ENCODE peak calls at places on chromosome 1, in ten cellular contexts. G is HFF-Myc; C is CD8-positive, alpha-beta T cell; X is AG09309; J is GM20000; Y is sigmoid colon; F is SK-N-SH; V is mucosa of descending colon; R is astrocyte of the spinal cord; S is GM23338. I is an unnamed sample.
A peak's percentile ranks its signal among the peaks of the same experiment; 100 is the strongest.

GRCh38 chr1:15833842-15834405 is 13.6 kb upstream of the SPEN start:
- DNase-seq in G (no peak), C (no peak), X (peak; percentile 81), J (no peak), Y (no peak), F (no peak), V (no peak), R (no peak), S (no peak), I (no peak)

GRCh38 chr1:113579256-113580018 is 179.8 kb downstream of the PHTF1 start:
- DNase-seq in G (no peak), C (no peak), X (no peak), J (no peak), Y (no peak), F (no peak), V (no peak), R (no peak), S (no peak), I (no peak)

GRCh38 chr1:59146056-59146455 is 150.8 kb upstream of the FGGY start:
- DNase-seq in G (no peak), C (no peak), X (no peak), J (no peak), Y (no peak), F (no peak), V (no peak), R (no peak), S (no peak), I (no peak)

GRCh38 chr1:35288761-35289160 is 20.3 kb downstream of the ZMYM4 start:
- DNase-seq in G (no peak), C (no peak), X (no peak), J (no peak), Y (no peak), F (no peak), V (no peak), R (peak; percentile 76), S (no peak), I (no peak)

GRCh38 chr1:188386666-188387065 is 1557.9 kb downstream of the PLA2G4A start:
- DNase-seq in G (no peak), C (no peak), X (no peak), J (no peak), Y (no peak), F (peak; percentile 5), V (no peak), R (no peak), S (no peak), I (no peak)

GRCh38 chr1:3756394-3756793 is 4.1 kb downstream of the CCDC27 start:
- DNase-seq in G (no peak), C (no peak), X (no peak), J (no peak), Y (no peak), F (no peak), V (no peak), R (no peak), S (no peak), I (no peak)

GRCh38 chr1:44946720-44947059 is 39.7 kb downstream of the EIF2B3 start:
- DNase-seq in G (no peak), C (no peak), X (no peak), J (no peak), Y (no peak), F (no peak), V (no peak), R (no peak), S (no peak), I (no peak)

GRCh38 chr1:4615501-4615900 is 38.9 kb upstream of the AJAP1 start:
- DNase-seq in G (no peak), C (no peak), X (no peak), J (no peak), Y (no peak), F (no peak), V (peak; percentile 34), R (no peak), S (no peak), I (no peak)

GRCh38 chr1:157367091-157367739 is 185.1 kb downstream of the FCRL5 start:
- DNase-seq in G (no peak), C (no peak), X (no peak), J (no peak), Y (no peak), F (no peak), V (no peak), R (no peak), S (no peak), I (no peak)

GRCh38 chr1:59422921-59423575 is 126.2 kb downstream of the FGGY start:
- DNase-seq in G (no peak), C (no peak), X (no peak), J (no peak), Y (peak; percentile 87), F (peak; percentile 4), V (no peak), R (no peak), S (no peak), I (no peak)

GRCh38 chr1:40887012-40887378 is 24.8 kb upstream of the CITED4 start:
- DNase-seq in G (no peak), C (no peak), X (no peak), J (no peak), Y (no peak), F (no peak), V (no peak), R (no peak), S (no peak), I (no peak)

GRCh38 chr1:215143497-215143896 is 61.0 kb downstream of the KCNK2 start:
- DNase-seq in G (no peak), C (no peak), X (no peak), J (no peak), Y (no peak), F (no peak), V (no peak), R (no peak), S (no peak), I (no peak)

GRCh38 chr1:215141460-215141859 is 58.9 kb downstream of the KCNK2 start:
- DNase-seq in G (no peak), C (no peak), X (no peak), J (no peak), Y (no peak), F (no peak), V (no peak), R (no peak), S (no peak), I (no peak)

GRCh38 chr1:215151841-215152240 is 69.3 kb downstream of the KCNK2 start:
- DNase-seq in G (no peak), C (no peak), X (no peak), J (no peak), Y (no peak), F (no peak), V (no peak), R (no peak), S (no peak), I (no peak)

GRCh38 chr1:215147024-215147423 is 64.5 kb downstream of the KCNK2 start:
- DNase-seq in G (no peak), C (no peak), X (no peak), J (no peak), Y (no peak), F (no peak), V (no peak), R (no peak), S (no peak), I (no peak)

GRCh38 chr1:215146252-215146975 is 63.9 kb downstream of the KCNK2 start:
- DNase-seq in G (no peak), C (no peak), X (no peak), J (no peak), Y (no peak), F (peak; percentile 4), V (no peak), R (peak; percentile 65), S (peak; percentile 57), I (peak; percentile 15)
- TF ChIP-seq CTCF in G (peak; percentile 51), C (no peak), X (peak; percentile 47), J (no peak), Y (no peak), F (peak; percentile 84), V (no peak), R (peak; percentile 73), S (peak; percentile 73), I (peak; percentile 25)

GRCh38 chr1:201877877-201878339 is 10.8 kb upstream of the SHISA4 start:
- DNase-seq in G (no peak), C (no peak), X (no peak), J (peak; percentile 66), Y (no peak), F (peak; percentile 46), V (no peak), R (peak; percentile 64), S (peak; percentile 83), I (no peak)

GRCh38 chr1:201881617-201882016 is 7.1 kb upstream of the SHISA4 start:
- DNase-seq in G (no peak), C (no peak), X (no peak), J (no peak), Y (no peak), F (no peak), V (no peak), R (no peak), S (peak; percentile 61), I (no peak)

GRCh38 chr1:201874672-201875071 is 14.0 kb upstream of the SHISA4 start:
- DNase-seq in G (no peak), C (no peak), X (no peak), J (no peak), Y (no peak), F (no peak), V (no peak), R (no peak), S (no peak), I (no peak)

GRCh38 chr1:201880928-201881571 is 7.6 kb upstream of the SHISA4 start:
- DNase-seq in G (no peak), C (no peak), X (no peak), J (no peak), Y (no peak), F (no peak), V (no peak), R (no peak), S (no peak), I (no peak)

DNA sequence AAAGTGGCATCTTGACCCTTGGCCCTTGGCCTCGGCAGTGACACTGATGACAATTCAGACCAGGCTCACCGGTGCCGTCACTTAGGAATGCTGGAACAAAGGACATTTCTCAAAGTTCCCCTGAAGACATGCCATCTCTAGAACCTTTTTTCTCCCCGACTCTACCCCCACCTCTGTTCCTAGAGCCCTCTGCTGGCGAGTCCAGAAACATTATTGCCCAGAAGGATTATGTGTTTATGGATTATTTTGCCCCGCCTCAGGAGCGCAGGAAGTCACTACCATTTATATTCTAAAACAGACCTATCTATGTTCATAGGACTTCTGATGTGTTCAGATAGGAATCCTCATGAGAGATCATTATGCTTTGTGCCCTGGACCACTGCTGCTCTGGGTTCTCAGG is 12.6 kb upstream of the SHISA4 start:
- DNase-seq in G (no peak), C (no peak), X (no peak), J (no peak), Y (no peak), F (no peak), V (no peak), R (no peak), S (no peak), I (no peak)
- TF ChIP-seq CTCF in G (peak; percentile 39), C (no peak), X (peak; percentile 54), J (no peak), Y (peak; percentile 11), F (peak; percentile 60), V (no peak), R (peak; percentile 57), S (peak; percentile 47), I (peak; percentile 42)

GRCh38 chr1:169161512-169162194 is 55.2 kb downstream of the ATP1B1 start:
- DNase-seq in G (no peak), C (no peak), X (no peak), J (peak; percentile 7), Y (peak; percentile 67), F (no peak), V (no peak), R (peak; percentile 30), S (no peak), I (no peak)
- TF ChIP-seq CTCF in G (no peak), C (no peak), X (no peak), J (no peak), Y (no peak), F (no peak), V (no peak), R (no peak), S (no peak), I (no peak)

GRCh38 chr1:10670190-10670589 is 126.3 kb downstream of the CASZ1 start:
- DNase-seq in G (no peak), C (no peak), X (no peak), J (no peak), Y (no peak), F (no peak), V (no peak), R (no peak), S (no peak), I (no peak)
- TF ChIP-seq CTCF in G (no peak), C (no peak), X (no peak), J (no peak), Y (no peak), F (no peak), V (no peak), R (no peak), S (no peak), I (no peak)